ENCODE peak calls at places on chromosomes 1 and 21, in five cellular contexts. One of them, this sample, is unnamed.

GRCh38 chr1:204196068-204196795 is at the start of gene KISS1:
- DNase-seq in HepG2: no peak
- DNase-seq in GM12878: no peak
- DNase-seq in H1: no peak
- DNase-seq in K562: no peak
- DNase-seq in this sample: no peak

GRCh38 chr1:184622136-184622823 is 132.4 kb downstream of the EDEM3 start:
- DNase-seq in K562: no peak
- DNase-seq in GM12878: no peak
- DNase-seq in H1: no peak
- DNase-seq in HepG2: no peak
- DNase-seq in this sample: no peak

GRCh38 chr21:31872452-31873274 is at the start of gene HUNK:
- DNase-seq in GM12878: no peak
- DNase-seq in H1: no peak
- DNase-seq in K562: no peak
- DNase-seq in HepG2: peak
- DNase-seq in this sample: peak

GRCh38 chr1:66521736-66522365 is 12.1 kb upstream of the SGIP1 start:
- DNase-seq in K562: no peak
- DNase-seq in GM12878: no peak
- DNase-seq in H1: no peak
- DNase-seq in HepG2: no peak
- DNase-seq in this sample: no peak

GRCh38 chr1:63888984-63889383 is 115.2 kb downstream of the ROR1 start:
- DNase-seq in GM12878: no peak
- DNase-seq in HepG2: no peak
- DNase-seq in K562: no peak
- DNase-seq in H1: no peak
- DNase-seq in this sample: no peak

GRCh38 chr1:19872190-19872589 is 10.0 kb upstream of the OTUD3 start:
- DNase-seq in K562: no peak
- DNase-seq in H1: no peak
- DNase-seq in HepG2: peak
- DNase-seq in GM12878: no peak
- DNase-seq in this sample: no peak

GRCh38 chr1:225875044-225875822 is 6.9 kb downstream of the TMEM63A start:
- DNase-seq in K562: no peak
- DNase-seq in GM12878: no peak
- DNase-seq in H1: no peak
- DNase-seq in HepG2: no peak
- DNase-seq in this sample: no peak

GRCh38 chr1:59698386-59698785 is 116.4 kb upstream of the HOOK1 start:
- DNase-seq in HepG2: no peak
- DNase-seq in K562: no peak
- DNase-seq in H1: no peak
- DNase-seq in GM12878: no peak
- DNase-seq in this sample: no peak

GRCh38 chr1:73593379-73593778 is 604.6 kb downstream of the LRRIQ3 start:
- DNase-seq in GM12878: no peak
- DNase-seq in K562: no peak
- DNase-seq in H1: peak
- DNase-seq in HepG2: no peak
- DNase-seq in this sample: no peak

GRCh38 chr1:55877440-55878232 is 662.5 kb upstream of the USP24 start:
- DNase-seq in GM12878: no peak
- DNase-seq in K562: no peak
- DNase-seq in HepG2: no peak
- DNase-seq in H1: no peak
- DNase-seq in this sample: no peak

GRCh38 chr1:53378061-53378460 is 50.2 kb upstream of the LRP8 start:
- DNase-seq in H1: no peak
- DNase-seq in K562: no peak
- DNase-seq in HepG2: no peak
- DNase-seq in GM12878: no peak
- DNase-seq in this sample: peak

GRCh38 chr1:20848162-20848561 is 61.1 kb upstream of the HP1BP3 start:
- DNase-seq in HepG2: no peak
- DNase-seq in H1: no peak
- DNase-seq in K562: no peak
- DNase-seq in GM12878: no peak
- DNase-seq in this sample: no peak

GRCh38 chr1:99643021-99643779 is 2.7 kb upstream of the PALMD start:
- DNase-seq in K562: no peak
- DNase-seq in GM12878: no peak
- DNase-seq in H1: no peak
- DNase-seq in HepG2: no peak
- DNase-seq in this sample: no peak

GRCh38 chr1:30194046-30194619 is 529.3 kb downstream of the MATN1 start:
- DNase-seq in GM12878: no peak
- DNase-seq in H1: no peak
- DNase-seq in HepG2: no peak
- DNase-seq in K562: no peak
- DNase-seq in this sample: no peak
- TF ChIP-seq ATF2 in GM12878: no peak
- TF ChIP-seq ATF2 in H1: no peak
- TF ChIP-seq ATF2 in HepG2: no peak
- TF ChIP-seq ATF2 in K562: no peak
- TF ChIP-seq ATF2 in this sample: no peak

DNA sequence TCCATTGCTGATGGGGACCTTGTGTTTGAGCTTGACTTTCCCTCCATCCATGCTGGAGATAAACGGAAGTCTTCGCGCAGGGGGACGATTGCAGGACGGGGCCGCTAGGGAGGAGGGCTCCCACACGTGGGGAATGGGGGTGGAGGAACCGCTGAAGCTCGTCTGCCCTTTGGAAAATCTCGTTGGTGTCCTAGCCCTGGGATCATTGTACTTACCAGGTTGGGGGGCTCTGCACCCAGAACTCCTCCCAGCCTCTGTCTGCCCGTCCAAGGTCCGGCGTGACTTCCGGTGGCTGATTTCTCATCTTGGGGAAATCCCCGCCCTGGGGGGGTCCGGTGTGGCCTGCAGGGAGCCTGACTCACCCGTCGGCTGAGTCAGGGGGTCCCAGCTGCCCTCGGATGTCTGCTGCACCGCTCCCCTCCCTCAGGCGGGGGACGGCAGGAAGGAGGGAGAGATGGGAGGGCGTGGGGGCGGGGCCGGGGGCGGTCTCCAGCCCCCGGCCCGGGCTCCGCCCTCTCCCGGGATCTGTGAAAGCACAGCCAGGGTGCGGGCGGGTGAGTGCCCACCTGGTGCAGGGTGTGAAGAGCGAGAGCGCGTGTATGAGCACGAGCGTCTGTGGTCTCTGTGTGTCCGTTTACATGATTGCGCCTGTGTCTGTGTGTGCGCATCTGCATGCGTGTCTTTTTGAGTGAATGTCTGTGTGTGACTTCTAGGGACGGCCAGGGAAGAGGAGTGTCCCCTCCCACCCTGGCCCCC is 35.8 kb downstream of the PIK3CD start:
- DNase-seq in H1: peak
- DNase-seq in GM12878: no peak
- DNase-seq in K562: peak
- DNase-seq in HepG2: peak
- DNase-seq in this sample: peak
- TF ChIP-seq ATF2 in H1: no peak
- TF ChIP-seq ATF2 in GM12878: no peak
- TF ChIP-seq ATF2 in K562: no peak
- TF ChIP-seq ATF2 in HepG2: no peak
- TF ChIP-seq ATF2 in this sample: no peak

GRCh38 chr21:45293726-45294401 is 6.2 kb upstream of the POFUT2 start:
- DNase-seq in H1: no peak
- DNase-seq in HepG2: no peak
- DNase-seq in GM12878: no peak
- DNase-seq in K562: no peak
- DNase-seq in this sample: no peak

GRCh38 chr21:45295576-45296365 is 8.1 kb upstream of the POFUT2 start:
- DNase-seq in GM12878: no peak
- DNase-seq in H1: no peak
- DNase-seq in K562: no peak
- DNase-seq in HepG2: no peak
- DNase-seq in this sample: no peak

GRCh38 chr21:45296638-45297037 is 8.9 kb upstream of the POFUT2 start:
- DNase-seq in HepG2: no peak
- DNase-seq in H1: no peak
- DNase-seq in GM12878: no peak
- DNase-seq in K562: no peak
- DNase-seq in this sample: no peak

GRCh38 chr21:45293214-45293725 is 5.6 kb upstream of the POFUT2 start:
- DNase-seq in H1: no peak
- DNase-seq in HepG2: no peak
- DNase-seq in K562: no peak
- DNase-seq in GM12878: no peak
- DNase-seq in this sample: no peak

DNA sequence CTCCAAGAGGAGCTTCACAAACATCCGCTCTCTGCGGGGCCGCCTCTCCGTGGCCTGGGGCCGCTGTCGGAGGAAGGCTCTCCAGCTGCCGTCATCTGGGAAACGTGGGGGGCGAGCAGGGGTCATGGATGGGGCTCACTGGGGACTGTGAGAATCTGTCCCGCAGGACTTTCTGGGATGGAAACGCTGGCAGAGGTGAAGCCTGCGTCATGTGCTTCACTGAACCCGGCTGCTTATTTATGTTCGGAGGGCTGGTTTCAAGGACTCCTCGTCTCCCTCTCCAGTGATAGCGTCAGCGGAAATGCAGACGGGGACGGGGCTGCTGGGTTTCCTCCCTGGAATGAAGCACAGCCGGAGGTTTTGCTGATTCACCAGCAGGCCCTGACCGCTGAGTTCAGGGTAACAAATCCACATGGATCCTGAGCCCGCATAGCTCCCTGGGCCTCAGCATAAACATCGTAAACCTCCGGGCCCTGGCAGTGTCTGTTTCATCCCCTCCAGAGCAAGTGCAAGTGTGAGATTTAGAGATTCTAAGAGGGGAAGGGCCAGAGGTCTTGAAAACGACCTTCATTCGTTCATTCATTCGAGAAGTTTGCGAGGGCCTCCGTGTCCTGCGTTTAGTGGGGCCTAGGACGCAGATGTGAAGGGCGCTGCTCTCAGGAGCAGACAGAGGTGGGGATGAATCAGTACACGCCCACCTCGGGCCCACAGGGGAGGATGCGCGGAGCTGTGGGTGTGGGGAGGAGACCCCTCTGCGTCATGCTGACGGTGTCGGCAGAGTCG is 7.0 kb upstream of the POFUT2 start:
- DNase-seq in GM12878: no peak
- DNase-seq in HepG2: no peak
- DNase-seq in K562: no peak
- DNase-seq in H1: no peak
- DNase-seq in this sample: no peak
- TF ChIP-seq ATF2 in GM12878: no peak
- TF ChIP-seq ATF2 in HepG2: no peak
- TF ChIP-seq ATF2 in K562: no peak
- TF ChIP-seq ATF2 in H1: no peak
- TF ChIP-seq ATF2 in this sample: no peak

GRCh38 chr21:44842087-44842486 is 24.2 kb upstream of the SUMO3 start:
- DNase-seq in K562: no peak
- DNase-seq in GM12878: no peak
- DNase-seq in HepG2: no peak
- DNase-seq in H1: no peak
- DNase-seq in this sample: no peak

GRCh38 chr21:44838038-44838895 is 20.4 kb upstream of the SUMO3 start:
- DNase-seq in H1: no peak
- DNase-seq in HepG2: no peak
- DNase-seq in GM12878: no peak
- DNase-seq in K562: peak
- DNase-seq in this sample: no peak

GRCh38 chr21:44838951-44839350 is 21.1 kb upstream of the SUMO3 start:
- DNase-seq in K562: no peak
- DNase-seq in GM12878: no peak
- DNase-seq in H1: no peak
- DNase-seq in HepG2: no peak
- DNase-seq in this sample: no peak

GRCh38 chr21:44842721-44843445 is 25.0 kb upstream of the SUMO3 start:
- DNase-seq in HepG2: no peak
- DNase-seq in GM12878: no peak
- DNase-seq in K562: no peak
- DNase-seq in H1: no peak
- DNase-seq in this sample: no peak

GRCh38 chr21:44840771-44841170 is 22.9 kb upstream of the SUMO3 start:
- DNase-seq in H1: no peak
- DNase-seq in HepG2: no peak
- DNase-seq in K562: no peak
- DNase-seq in GM12878: no peak
- DNase-seq in this sample: no peak
- TF ChIP-seq ATF2 in H1: no peak
- TF ChIP-seq ATF2 in HepG2: no peak
- TF ChIP-seq ATF2 in K562: no peak
- TF ChIP-seq ATF2 in GM12878: no peak
- TF ChIP-seq ATF2 in this sample: no peak

This sample was measured in WTC11.